ENCODE peak calls at places on chromosomes 5 and 9, in nine cellular contexts. W is omental fat pad, R is Panc1, V is A549, Y is right atrium auricular region, J is epithelial cell of esophagus, Q is GM12865, X is neural crest cell, B is IMR-90. S is an unnamed sample.

GRCh38 chr5:29697786-29698414 is 1495.6 kb upstream of the CDH6 start:
- DNase-seq in Q (no peak), Y (no peak), B (no peak), R (peak), J (peak), V (peak), X (no peak), W (no peak), S (no peak)

GRCh38 chr9:23663536-23663935 is 162.5 kb downstream of the ELAVL2 start:
- DNase-seq in W (no peak), J (no peak), Q (no peak), V (no peak), R (no peak), B (no peak), X (no peak), Y (no peak), S (no peak)

GRCh38 chr9:76379494-76379893 is 14.7 kb downstream of the RFK start:
- DNase-seq in Q (no peak), Y (no peak), V (peak), R (no peak), X (no peak), J (peak), B (no peak), W (no peak), S (no peak)

GRCh38 chr9:98256632-98257218 is 1.3 kb upstream of the TBC1D2 start:
- DNase-seq in V (no peak), J (no peak), Q (no peak), R (no peak), Y (peak), B (no peak), X (no peak), W (no peak), S (no peak)

GRCh38 chr5:159850192-159850573 is 66.1 kb upstream of the ADRA1B start:
- DNase-seq in Y (no peak), W (no peak), Q (no peak), X (no peak), J (peak), V (no peak), B (peak), R (no peak), S (no peak)

GRCh38 chr9:35716236-35716635 is 15.8 kb downstream of the TLN1 start:
- DNase-seq in Y (no peak), X (no peak), W (no peak), V (peak), B (no peak), J (no peak), R (no peak), Q (no peak), S (no peak)

GRCh38 chr5:151257731-151258715 is 5.0 kb downstream of the GM2A start:
- DNase-seq in X (no peak), W (no peak), R (peak), V (peak), Y (no peak), J (peak), Q (peak), B (peak), S (no peak)

GRCh38 chr5:69493235-69493925 is 790 bp downstream of the OCLN start:
- DNase-seq in B (no peak), J (peak), Q (peak), V (peak), W (no peak), X (peak), R (no peak), Y (no peak), S (no peak)

GRCh38 chr5:69414885-69415583 is at the start of gene MARVELD2:
- DNase-seq in X (no peak), Q (peak), Y (no peak), W (peak), J (peak), B (peak), R (peak), V (peak), S (peak)

GRCh38 chr5:135031813-135032612 is 2.0 kb downstream of the PITX1 start:
- DNase-seq in Q (no peak), J (no peak), V (no peak), R (no peak), X (no peak), W (no peak), Y (no peak), B (no peak), S (no peak)

GRCh38 chr9:88657893-88658292 is 122.9 kb downstream of the NXNL2 start:
- DNase-seq in Q (no peak), Y (no peak), X (no peak), V (peak), J (no peak), B (peak), R (no peak), W (no peak), S (no peak)

GRCh38 chr9:88646539-88646938 is 111.6 kb downstream of the NXNL2 start:
- DNase-seq in R (no peak), B (no peak), Q (no peak), J (no peak), W (no peak), V (no peak), Y (no peak), X (no peak), S (no peak)

GRCh38 chr9:88652876-88653275 is 117.9 kb downstream of the NXNL2 start:
- DNase-seq in Q (no peak), J (no peak), V (no peak), R (no peak), Y (no peak), W (no peak), B (no peak), X (no peak), S (no peak)

GRCh38 chr9:88653926-88654325 is 118.9 kb downstream of the NXNL2 start:
- DNase-seq in J (peak), R (no peak), V (no peak), W (no peak), Y (no peak), B (peak), X (no peak), Q (no peak), S (no peak)

DNA sequence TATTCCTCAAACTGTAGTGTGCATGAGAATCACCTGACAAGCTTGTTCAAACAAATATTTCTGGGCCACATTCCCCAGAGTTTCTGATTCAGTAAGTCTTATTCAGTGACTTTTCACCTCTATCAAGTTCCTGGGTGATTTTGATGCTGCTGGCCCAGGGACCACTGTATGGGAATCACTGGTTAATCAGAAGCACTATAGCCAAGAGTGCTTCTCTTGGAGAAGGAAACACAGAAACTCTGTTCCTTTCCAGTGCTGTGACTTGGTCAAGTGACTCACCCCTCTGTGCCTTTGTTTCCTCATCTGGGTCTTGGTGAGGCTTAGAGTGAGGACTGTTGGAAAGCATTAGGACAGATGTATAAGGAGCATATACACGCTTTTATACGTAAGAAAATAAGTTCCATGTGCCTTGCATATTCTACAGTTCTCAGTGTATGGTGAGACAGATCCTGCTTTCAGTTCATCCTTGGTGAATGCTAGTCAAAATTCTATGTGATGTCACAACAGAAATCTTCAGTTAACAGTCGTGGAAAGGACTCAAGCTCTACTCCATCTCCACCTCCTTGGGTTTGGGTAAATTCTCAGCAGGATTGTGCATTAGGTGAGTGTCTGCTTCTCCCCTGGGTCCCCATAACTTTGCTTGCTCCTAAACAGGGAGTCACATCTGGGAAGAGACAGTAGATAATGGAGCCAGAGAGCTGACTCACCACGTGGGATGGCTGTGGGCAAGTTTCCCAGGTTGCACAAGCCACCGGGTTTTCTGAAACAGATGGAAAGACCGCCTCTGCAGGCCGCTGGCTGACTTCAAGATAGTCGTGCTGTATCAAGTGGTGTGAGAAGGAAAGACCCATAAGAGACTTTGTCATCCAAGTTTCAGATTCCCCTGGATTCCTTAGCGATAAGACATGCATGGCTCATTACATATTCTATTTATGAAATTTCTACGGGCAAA is 117.0 kb downstream of the NXNL2 start:
- DNase-seq in R (no peak), Q (no peak), V (peak), X (no peak), Y (peak), B (peak), J (peak), W (peak), S (no peak)
- TF ChIP-seq CTCF in R (no peak), Q (no peak), V (no peak), X (no peak), Y (no peak), B (peak), J (peak), W (no peak), S (no peak)

GRCh38 chr9:101029300-101030021 is 934 bp downstream of the PLPPR1 start:
- DNase-seq in X (no peak), W (no peak), R (no peak), J (no peak), B (no peak), Q (no peak), Y (no peak), V (no peak), S (no peak)

GRCh38 chr9:101027733-101028345 is 688 bp upstream of the PLPPR1 start:
- DNase-seq in Q (no peak), W (no peak), X (no peak), J (no peak), R (no peak), Y (no peak), B (no peak), V (no peak), S (no peak)

GRCh38 chr9:101030022-101030391 is 1.5 kb downstream of the PLPPR1 start:
- DNase-seq in Q (no peak), W (no peak), R (no peak), B (no peak), X (no peak), V (no peak), Y (no peak), J (no peak), S (no peak)

GRCh38 chr9:101027246-101027645 is 1.3 kb upstream of the PLPPR1 start:
- DNase-seq in Q (no peak), V (no peak), X (no peak), R (no peak), Y (no peak), J (no peak), W (no peak), B (no peak), S (no peak)

DNA sequence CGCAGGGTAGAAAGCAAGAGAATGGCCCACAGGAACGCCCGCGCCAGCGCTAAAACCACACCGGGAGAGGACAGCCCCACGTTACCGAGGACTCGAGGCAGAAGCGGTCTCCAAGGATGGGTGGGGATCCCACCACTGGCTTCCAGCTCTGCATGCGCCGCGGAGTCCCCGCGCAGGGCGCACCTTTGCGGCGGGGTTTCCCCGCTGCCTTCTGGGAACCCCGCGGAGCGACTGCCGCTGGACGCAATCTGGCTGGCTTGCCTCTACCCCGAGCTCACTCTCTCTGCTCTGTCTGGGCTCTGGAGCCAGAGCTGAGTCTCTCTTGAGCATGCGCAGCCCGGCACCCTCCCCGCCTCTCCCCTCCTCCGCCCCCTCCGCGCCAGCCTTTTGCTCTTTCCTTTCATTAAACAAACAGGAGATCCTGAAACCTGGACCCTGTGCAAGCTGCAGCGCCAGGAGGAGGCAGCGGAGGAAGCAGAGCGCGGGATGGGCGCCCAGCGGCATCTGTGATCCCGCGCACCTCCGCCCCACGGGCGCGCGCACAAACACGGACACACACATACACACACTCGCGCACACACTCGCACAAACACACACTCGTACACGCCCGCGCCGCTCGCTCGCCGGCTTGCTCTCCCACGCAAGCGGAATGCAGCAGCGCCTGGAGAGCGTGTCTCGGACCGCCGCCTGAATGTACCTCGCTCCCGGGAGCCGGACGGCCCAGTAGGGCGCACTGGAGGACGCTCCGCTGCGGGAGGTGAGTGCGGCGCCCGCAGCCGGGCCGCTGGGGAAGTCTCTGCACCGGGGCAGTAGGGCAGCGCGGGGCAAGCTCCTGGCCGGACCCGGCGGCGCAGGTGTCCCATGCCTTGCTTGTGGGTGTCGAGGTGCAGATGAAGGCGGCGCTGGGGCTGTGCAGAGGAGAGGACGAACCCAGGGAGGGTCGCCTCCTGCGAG is at the start of gene PLPPR1:
- DNase-seq in Y (no peak), J (peak), W (no peak), X (peak), Q (no peak), B (peak), V (peak), R (no peak), S (no peak)
- TF ChIP-seq CTCF in Y (no peak), J (no peak), W (no peak), X (no peak), Q (no peak), B (no peak), V (no peak), R (no peak), S (no peak)

DNA sequence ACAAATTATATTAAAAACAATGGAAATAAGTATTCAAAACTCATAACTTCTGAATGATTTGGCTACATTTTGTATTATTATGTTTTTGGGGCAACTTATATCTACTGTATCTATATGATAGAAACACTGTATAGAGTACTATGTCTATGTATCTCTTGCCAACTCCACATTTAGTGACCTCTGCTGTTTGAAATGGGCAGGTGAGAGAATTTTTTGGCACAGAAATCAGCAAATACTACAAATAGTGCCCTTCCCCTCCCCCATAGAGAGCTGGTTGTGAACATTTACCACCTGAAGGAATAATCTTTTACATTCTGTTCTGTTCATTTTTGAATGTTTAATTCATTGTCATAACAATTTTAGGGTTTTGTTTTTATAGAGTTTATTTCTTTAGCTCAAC is 545.3 kb downstream of the PDE4D start:
- DNase-seq in W (no peak), Y (no peak), R (no peak), X (no peak), V (peak), Q (no peak), B (no peak), J (peak), S (no peak)
- TF ChIP-seq CTCF in W (no peak), Y (no peak), R (peak), X (no peak), V (no peak), Q (no peak), B (no peak), J (peak), S (no peak)

GRCh38 chr9:110728058-110728457 is 59.5 kb downstream of the MUSK start:
- DNase-seq in J (no peak), Q (peak), R (no peak), W (no peak), Y (no peak), X (no peak), B (no peak), V (no peak), S (no peak)

GRCh38 chr9:110729628-110730027 is 61.0 kb downstream of the MUSK start:
- DNase-seq in J (no peak), B (no peak), Q (no peak), R (no peak), W (no peak), X (no peak), Y (no peak), V (no peak), S (no peak)

GRCh38 chr9:110731437-110732028 is 62.9 kb downstream of the MUSK start:
- DNase-seq in W (no peak), B (no peak), V (no peak), Q (no peak), X (no peak), J (no peak), Y (no peak), R (no peak), S (no peak)
- TF ChIP-seq CTCF in W (no peak), B (no peak), V (no peak), Q (no peak), X (no peak), J (no peak), Y (no peak), R (no peak), S (no peak)